ENCODE peak calls at places on chromosomes 2 and 18, in four cellular contexts. U is adrenal gland, B is cardiac muscle cell, C is hepatocyte. W is an unnamed sample.

GRCh38 chr2:85695691-85696668 is 1.8 kb downstream of the GNLY start:
- DNase-seq in U (no peak), B (no peak), C (no peak), W (no peak)

GRCh38 chr18:4510709-4511108 is 55.6 kb upstream of the DLGAP1 start:
- DNase-seq in B (peak; percentile 10), C (peak; percentile 31), U (no peak), W (no peak)

GRCh38 chr18:45467307-45467706 is 148.0 kb upstream of the SLC14A2 start:
- DNase-seq in B (no peak), C (no peak), U (no peak), W (no peak)

GRCh38 chr2:205590759-205591158 is 91.5 kb upstream of the NRP2 start:
- DNase-seq in C (no peak), B (no peak), U (no peak), W (no peak)

GRCh38 chr18:58632557-58632956 is 3.7 kb upstream of the ALPK2 start:
- DNase-seq in B (no peak), U (peak; percentile 17), C (no peak), W (no peak)

GRCh38 chr2:146986161-146986560 is 858.7 kb upstream of the ACVR2A start:
- DNase-seq in U (no peak), B (no peak), C (no peak), W (no peak)

GRCh38 chr2:43318791-43319190 is 92.4 kb upstream of the ZFP36L2 start:
- DNase-seq in B (no peak), C (peak; percentile 36), U (no peak), W (no peak)

GRCh38 chr2:174004311-174004695 is 39.1 kb upstream of the SP3 start:
- DNase-seq in B (no peak), U (no peak), C (no peak), W (no peak)

GRCh38 chr2:160390544-160391258 is 102.9 kb downstream of the RBMS1 start:
- DNase-seq in U (no peak), B (no peak), C (no peak), W (no peak)

GRCh38 chr18:73023975-73024374 is 156.2 kb upstream of the NETO1 start:
- DNase-seq in B (no peak), U (no peak), C (no peak), W (no peak)

GRCh38 chr2:118222643-118223486 is 134.6 kb downstream of the INSIG2 start:
- DNase-seq in B (no peak), U (no peak), C (no peak), W (no peak)

GRCh38 chr2:36468463-36469266 is 113.1 kb downstream of the CRIM1 start:
- DNase-seq in C (no peak), U (no peak), B (no peak), W (no peak)

GRCh38 chr2:188668017-188668663 is 306.0 kb upstream of the COL3A1 start:
- DNase-seq in U (no peak), B (peak; percentile 18), C (peak; percentile 64), W (no peak)

GRCh38 chr2:104933518-104933917 is 79.6 kb downstream of the POU3F3 start:
- DNase-seq in C (no peak), U (no peak), B (no peak), W (no peak)

GRCh38 chr2:196967126-196967525 is 40.6 kb upstream of the PGAP1 start:
- DNase-seq in U (no peak), B (no peak), C (no peak), W (no peak)

GRCh38 chr2:86216577-86217555 is 17.6 kb downstream of the MRPL35 start:
- DNase-seq in U (no peak), B (no peak), C (no peak), W (no peak)

GRCh38 chr2:224513991-224514390 is 71.2 kb downstream of the CUL3 start:
- DNase-seq in U (no peak), C (no peak), B (no peak), W (no peak)

GRCh38 chr2:36964496-36965058 is 1.8 kb downstream of the STRN start:
- DNase-seq in U (no peak), C (no peak), B (no peak), W (no peak)

GRCh38 chr2:113240915-113241911 is 37.5 kb downstream of the PAX8 start:
- DNase-seq in B (no peak), U (peak; percentile 99), C (peak; percentile 90), W (no peak)

GRCh38 chr2:34387536-34387935 is 788.4 kb upstream of the FAM98A start:
- DNase-seq in B (no peak), C (no peak), U (no peak), W (no peak)

GRCh38 chr2:125822746-125823145 is 833.2 kb upstream of the GYPC start:
- DNase-seq in C (no peak), B (peak; percentile 64), U (no peak), W (no peak)

GRCh38 chr2:174223359-174223758 is 25.0 kb downstream of the OLA1 start:
- DNase-seq in U (no peak), C (no peak), B (no peak), W (no peak)

GRCh38 chr2:37648316-37649011 is 23.0 kb downstream of the CDC42EP3 start:
- DNase-seq in C (no peak), U (peak; percentile 63), B (no peak), W (no peak)

GRCh38 chr2:238848941-238849853 is 1.3 kb downstream of the TWIST2 start:
- DNase-seq in B (no peak), C (no peak), U (no peak), W (peak; percentile 49)

GRCh38 chr2:135709992-135710391 is 31.7 kb upstream of the UBXN4 start:
- DNase-seq in U (peak; percentile 39), B (peak; percentile 52), C (peak; percentile 61), W (peak; percentile 75)

GRCh38 chr2:120775801-120776589 is 40.3 kb downstream of the GLI2 start:
- DNase-seq in C (no peak), U (no peak), B (no peak), W (no peak)

GRCh38 chr2:69159988-69160387 is 147.0 kb downstream of the ANTXR1 start:
- DNase-seq in C (peak; percentile 13), U (no peak), B (no peak), W (no peak)

GRCh38 chr2:235265348-235265965 is 228.4 kb upstream of the AGAP1 start:
- DNase-seq in B (no peak), U (no peak), C (no peak), W (no peak)

GRCh38 chr18:79867666-79868065 is 69.9 kb downstream of the KCNG2 start:
- DNase-seq in U (no peak), C (no peak), B (no peak), W (no peak)

GRCh38 chr2:55231546-55232083 is 478 bp downstream of the CLHC1 start:
- DNase-seq in C (no peak), U (no peak), B (no peak), W (no peak)

GRCh38 chr2:26606847-26607190 is 34.3 kb downstream of the CIB4 start:
- DNase-seq in B (no peak), U (no peak), C (peak; percentile 52), W (no peak)

GRCh38 chr18:57426187-57426586 is 9.0 kb upstream of the ONECUT2 start:
- DNase-seq in B (no peak), C (no peak), U (no peak), W (no peak)

GRCh38 chr2:108855194-108855593 is 68.6 kb downstream of the CCDC138 start:
- DNase-seq in U (no peak), B (no peak), C (peak; percentile 11), W (no peak)

GRCh38 chr2:120463527-120463926 is 117.6 kb downstream of the INHBB start:
- DNase-seq in U (no peak), C (no peak), B (no peak), W (no peak)

DNA sequence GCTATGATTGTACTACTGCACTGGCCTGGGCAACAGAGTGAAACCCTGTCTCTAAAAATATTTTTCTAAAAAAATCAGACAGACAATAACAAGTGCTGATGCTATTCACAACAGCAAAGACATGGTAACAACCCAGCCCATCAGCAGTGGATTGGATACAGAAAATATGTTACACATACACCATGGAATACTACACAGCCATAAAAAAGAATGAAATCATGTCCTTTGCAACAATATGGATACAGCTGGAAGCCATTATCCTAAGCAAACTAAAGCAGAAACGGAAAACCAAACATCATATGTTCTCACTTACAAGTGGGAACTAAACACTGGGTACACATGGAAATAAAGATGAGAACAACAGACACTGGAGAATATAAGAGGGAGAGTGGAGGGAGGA is 19.9 kb downstream of the FAM161A start:
- DNase-seq in C (no peak), U (no peak), B (no peak), W (no peak)
- TF ChIP-seq CTCF in C (no peak), U (no peak), B (no peak), W (no peak)

GRCh38 chr18:11322716-11323115 is 173.3 kb upstream of the PIEZO2 start:
- DNase-seq in C (no peak), B (no peak), U (no peak), W (no peak)
- TF ChIP-seq CTCF in C (no peak), B (no peak), U (no peak), W (no peak)

DNA sequence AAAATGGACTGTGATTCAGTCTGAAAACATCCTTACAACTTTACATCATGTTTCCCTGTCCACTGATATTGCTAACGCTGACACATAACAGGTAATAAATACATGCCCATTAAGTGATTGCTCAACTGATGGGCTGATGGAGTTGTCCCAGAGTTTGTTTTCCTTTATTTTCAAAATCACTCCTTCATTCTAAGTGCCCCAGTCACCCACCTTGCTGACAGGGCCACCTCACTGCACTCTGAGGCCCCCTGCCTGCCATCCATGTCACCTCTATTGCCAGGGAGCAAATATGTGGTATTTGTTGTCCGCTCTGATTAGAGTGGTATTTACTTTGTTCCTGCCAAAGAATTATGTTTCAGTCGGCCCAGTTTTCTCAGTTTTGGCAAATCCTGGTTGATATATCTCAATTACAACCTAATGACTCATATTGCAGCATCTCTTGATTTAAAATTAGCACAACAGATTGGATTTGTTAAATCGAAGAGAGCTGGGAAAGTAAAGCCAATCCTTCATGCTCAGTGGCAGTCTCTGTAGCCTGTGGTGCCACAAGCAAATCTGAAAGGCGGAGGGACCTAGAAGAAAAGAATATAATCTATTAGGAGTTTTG is 105.1 kb downstream of the RDH14 start:
- DNase-seq in C (peak; percentile 20), B (peak; percentile 40), U (peak; percentile 46), W (peak; percentile 10)
- TF ChIP-seq CTCF in C (peak; percentile 32), B (peak; percentile 50), U (no peak), W (peak; percentile 37)

GRCh38 chr2:115303-115702 is 69.0 kb upstream of the FAM110C start:
- DNase-seq in C (peak; percentile 23), U (no peak), B (peak; percentile 76), W (no peak)
- TF ChIP-seq CTCF in C (no peak), U (no peak), B (no peak), W (no peak)

DNA sequence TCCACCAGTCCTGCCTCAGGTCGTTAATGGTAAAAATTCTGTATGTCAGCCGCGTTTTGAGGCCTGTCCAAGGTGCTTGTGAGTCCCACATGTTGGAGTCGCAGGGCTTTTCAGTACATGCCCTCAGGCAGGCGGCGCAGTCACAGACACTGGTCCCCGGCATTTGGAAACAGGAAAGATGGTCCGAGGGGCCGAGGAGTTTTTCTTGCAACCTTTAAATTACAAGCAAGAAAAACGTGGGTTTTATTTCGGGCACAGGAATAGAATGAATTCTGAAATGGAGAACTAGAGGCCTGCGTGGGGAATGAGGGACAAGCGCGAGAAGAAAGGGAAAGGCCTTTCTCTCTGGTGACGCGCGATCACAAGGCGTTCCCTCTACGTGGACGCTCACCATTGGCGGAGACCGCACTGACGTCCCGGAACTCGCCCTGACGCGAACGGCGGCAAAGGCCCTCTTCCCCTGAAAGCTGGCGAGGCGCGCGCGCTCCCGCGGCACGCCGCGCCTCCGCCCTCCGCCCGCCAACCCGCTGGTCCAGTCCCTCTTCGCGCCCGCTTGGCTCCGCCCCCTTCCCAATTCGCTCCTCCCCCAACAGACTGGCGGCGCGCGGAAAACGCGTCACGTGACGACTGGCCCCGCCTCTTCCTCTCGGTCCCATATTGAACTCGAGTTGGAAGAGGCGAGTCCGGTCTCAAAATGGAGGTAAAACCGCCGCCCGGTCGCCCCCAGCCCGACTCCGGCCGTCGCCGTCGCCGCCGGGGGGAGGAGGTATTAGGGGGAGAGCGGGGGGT is at the start of gene HNRNPA3:
- DNase-seq in U (peak; percentile 99), B (peak; percentile 98), C (peak; percentile 99), W (peak; percentile 100)
- TF ChIP-seq CTCF in U (no peak), B (peak; percentile 28), C (peak; percentile 13), W (no peak)

GRCh38 chr18:7117390-7118355 is at the start of gene LAMA1:
- DNase-seq in U (no peak), B (peak; percentile 89), C (peak; percentile 77), W (peak; percentile 89)
- TF ChIP-seq CTCF in U (no peak), B (no peak), C (no peak), W (no peak)